ENCODE peak calls at places on chromosomes 4 and X, in six cellular contexts. One of them, this sample, is unnamed.

GRCh38 chr4:25792200-25792791 is 70.5 kb downstream of the SEL1L3 start:
- DNase-seq in mesenchymal stem cell: no peak
- DNase-seq in mesendoderm: peak; percentile 68
- DNase-seq in H1: no peak
- DNase-seq in IMR-90: no peak
- DNase-seq in H9: peak; percentile 68
- DNase-seq in this sample: no peak

GRCh38 chr4:1208266-1208961 is 36.0 kb upstream of the SPON2 start:
- DNase-seq in IMR-90: no peak
- DNase-seq in mesenchymal stem cell: no peak
- DNase-seq in mesendoderm: no peak
- DNase-seq in H1: no peak
- DNase-seq in H9: no peak
- DNase-seq in this sample: no peak

GRCh38 chrX:122572461-122572860 is 611.6 kb upstream of the GRIA3 start:
- DNase-seq in mesenchymal stem cell: no peak
- DNase-seq in H1: no peak
- DNase-seq in IMR-90: peak; percentile 4
- DNase-seq in H9: no peak
- DNase-seq in mesendoderm: no peak
- DNase-seq in this sample: no peak

GRCh38 chr4:24395937-24396336 is 188.4 kb downstream of the DHX15 start:
- DNase-seq in mesendoderm: no peak
- DNase-seq in IMR-90: no peak
- DNase-seq in mesenchymal stem cell: no peak
- DNase-seq in H1: no peak
- DNase-seq in H9: peak; percentile 45
- DNase-seq in this sample: no peak

GRCh38 chr4:127782275-127783025 is at the start of gene HSPA4L:
- DNase-seq in H9: no peak
- DNase-seq in mesenchymal stem cell: peak; percentile 85
- DNase-seq in H1: no peak
- DNase-seq in mesendoderm: peak; percentile 71
- DNase-seq in IMR-90: peak; percentile 45
- DNase-seq in this sample: peak; percentile 32

GRCh38 chr4:95428216-95429085 is 120.3 kb downstream of the UNC5C start:
- DNase-seq in IMR-90: no peak
- DNase-seq in mesenchymal stem cell: peak; percentile 73
- DNase-seq in H1: no peak
- DNase-seq in mesendoderm: no peak
- DNase-seq in H9: no peak
- DNase-seq in this sample: peak; percentile 36

GRCh38 chrX:16081357-16081756 is 42.0 kb upstream of the GRPR start:
- DNase-seq in H1: no peak
- DNase-seq in IMR-90: no peak
- DNase-seq in mesenchymal stem cell: no peak
- DNase-seq in H9: no peak
- DNase-seq in mesendoderm: no peak
- DNase-seq in this sample: no peak

GRCh38 chrX:103157511-103158316 is 57.2 kb upstream of the BEX4 start:
- DNase-seq in H9: no peak
- DNase-seq in mesenchymal stem cell: peak; percentile 29
- DNase-seq in mesendoderm: peak; percentile 49
- DNase-seq in H1: no peak
- DNase-seq in IMR-90: peak; percentile 27
- DNase-seq in this sample: no peak

GRCh38 chr4:88062311-88062710 is 54.9 kb downstream of the PKD2 start:
- DNase-seq in H1: no peak
- DNase-seq in H9: no peak
- DNase-seq in IMR-90: no peak
- DNase-seq in mesendoderm: no peak
- DNase-seq in mesenchymal stem cell: no peak
- DNase-seq in this sample: no peak

GRCh38 chr4:165635261-165635838 is 237.7 kb upstream of the TLL1 start:
- DNase-seq in IMR-90: no peak
- DNase-seq in mesenchymal stem cell: no peak
- DNase-seq in H1: no peak
- DNase-seq in mesendoderm: no peak
- DNase-seq in H9: no peak
- DNase-seq in this sample: no peak

GRCh38 chr4:121696140-121696640 is 590 bp downstream of the ANXA5 start:
- DNase-seq in H9: no peak
- DNase-seq in mesenchymal stem cell: peak; percentile 89
- DNase-seq in H1: no peak
- DNase-seq in IMR-90: peak; percentile 85
- DNase-seq in mesendoderm: peak; percentile 57
- DNase-seq in this sample: no peak

GRCh38 chrX:86047174-86047991 is at the start of gene CHM:
- DNase-seq in mesenchymal stem cell: peak; percentile 86
- DNase-seq in IMR-90: peak; percentile 84
- DNase-seq in H1: no peak
- DNase-seq in H9: peak; percentile 67
- DNase-seq in mesendoderm: peak; percentile 90
- DNase-seq in this sample: peak; percentile 50

GRCh38 chrX:143648705-143649104 is 12.8 kb upstream of the SLITRK4 start:
- DNase-seq in H9: peak; percentile 30
- DNase-seq in H1: no peak
- DNase-seq in mesenchymal stem cell: peak; percentile 17
- DNase-seq in mesendoderm: peak; percentile 62
- DNase-seq in IMR-90: no peak
- DNase-seq in this sample: no peak

GRCh38 chr4:147355849-147356248 is 125.0 kb upstream of the EDNRA start:
- DNase-seq in IMR-90: peak; percentile 97
- DNase-seq in mesendoderm: no peak
- DNase-seq in mesenchymal stem cell: peak; percentile 81
- DNase-seq in H1: no peak
- DNase-seq in H9: no peak
- DNase-seq in this sample: no peak

GRCh38 chrX:23954396-23954795 is 46.6 kb downstream of the CXorf58 start:
- DNase-seq in H9: no peak
- DNase-seq in IMR-90: no peak
- DNase-seq in mesendoderm: peak; percentile 48
- DNase-seq in H1: no peak
- DNase-seq in mesenchymal stem cell: no peak
- DNase-seq in this sample: no peak

GRCh38 chrX:135951291-135951690 is 22.5 kb downstream of the MMGT1 start:
- DNase-seq in mesenchymal stem cell: no peak
- DNase-seq in H1: no peak
- DNase-seq in IMR-90: no peak
- DNase-seq in H9: no peak
- DNase-seq in mesendoderm: no peak
- DNase-seq in this sample: no peak

GRCh38 chr4:108693211-108693610 is 42.8 kb downstream of the OSTC start:
- DNase-seq in H1: no peak
- DNase-seq in H9: no peak
- DNase-seq in mesenchymal stem cell: no peak
- DNase-seq in IMR-90: no peak
- DNase-seq in mesendoderm: no peak
- DNase-seq in this sample: no peak

GRCh38 chr4:26978387-26979071 is 117.9 kb downstream of the STIM2 start:
- DNase-seq in H1: no peak
- DNase-seq in mesenchymal stem cell: no peak
- DNase-seq in mesendoderm: no peak
- DNase-seq in H9: no peak
- DNase-seq in IMR-90: no peak
- DNase-seq in this sample: no peak

GRCh38 chr4:78829296-78829695 is 53.1 kb downstream of the BMP2K start:
- DNase-seq in IMR-90: peak; percentile 67
- DNase-seq in mesenchymal stem cell: no peak
- DNase-seq in H9: no peak
- DNase-seq in mesendoderm: no peak
- DNase-seq in H1: no peak
- DNase-seq in this sample: no peak

GRCh38 chrX:30971761-30972603 is 82.9 kb upstream of the TAB3 start:
- DNase-seq in IMR-90: peak; percentile 45
- DNase-seq in H9: peak; percentile 42
- DNase-seq in mesenchymal stem cell: peak; percentile 29
- DNase-seq in mesendoderm: peak; percentile 59
- DNase-seq in H1: peak; percentile 1
- DNase-seq in this sample: peak; percentile 9

GRCh38 chrX:149830192-149830873 is 48.6 kb downstream of the MAGEA9 start:
- DNase-seq in H9: peak; percentile 79
- DNase-seq in mesenchymal stem cell: peak; percentile 47
- DNase-seq in mesendoderm: peak; percentile 92
- DNase-seq in H1: no peak
- DNase-seq in IMR-90: peak; percentile 17
- DNase-seq in this sample: peak; percentile 45

GRCh38 chrX:3950373-3950772 is 236.9 kb upstream of the PRKX start:
- DNase-seq in H1: no peak
- DNase-seq in mesendoderm: no peak
- DNase-seq in mesenchymal stem cell: no peak
- DNase-seq in IMR-90: no peak
- DNase-seq in H9: no peak
- DNase-seq in this sample: no peak

GRCh38 chrX:147485207-147485606 is 426.5 kb upstream of the FMR1 start:
- DNase-seq in mesendoderm: no peak
- DNase-seq in H9: no peak
- DNase-seq in IMR-90: no peak
- DNase-seq in mesenchymal stem cell: no peak
- DNase-seq in H1: no peak
- DNase-seq in this sample: no peak

GRCh38 chr4:162061214-162061613 is 102.6 kb downstream of the FSTL5 start:
- DNase-seq in mesendoderm: peak; percentile 85
- DNase-seq in mesenchymal stem cell: peak; percentile 66
- DNase-seq in IMR-90: no peak
- DNase-seq in H1: peak; percentile 23
- DNase-seq in H9: peak; percentile 34
- DNase-seq in this sample: peak; percentile 32

GRCh38 chrX:81003491-81004185 is 194.0 kb upstream of the BRWD3 start:
- DNase-seq in mesenchymal stem cell: no peak
- DNase-seq in H1: no peak
- DNase-seq in H9: no peak
- DNase-seq in IMR-90: no peak
- DNase-seq in mesendoderm: no peak
- DNase-seq in this sample: no peak

GRCh38 chr4:123651536-123652175 is 255.1 kb downstream of the SPRY1 start:
- DNase-seq in H1: no peak
- DNase-seq in mesendoderm: no peak
- DNase-seq in IMR-90: no peak
- DNase-seq in mesenchymal stem cell: no peak
- DNase-seq in H9: no peak
- DNase-seq in this sample: no peak

GRCh38 chr4:40842725-40843401 is 93.1 kb downstream of the NSUN7 start:
- DNase-seq in mesendoderm: peak; percentile 45
- DNase-seq in IMR-90: peak; percentile 6
- DNase-seq in H9: no peak
- DNase-seq in mesenchymal stem cell: peak; percentile 51
- DNase-seq in H1: no peak
- DNase-seq in this sample: no peak

GRCh38 chr4:141833209-141833608 is 196.8 kb downstream of the IL15 start:
- DNase-seq in mesendoderm: no peak
- DNase-seq in IMR-90: no peak
- DNase-seq in H1: no peak
- DNase-seq in mesenchymal stem cell: no peak
- DNase-seq in H9: no peak
- DNase-seq in this sample: no peak

GRCh38 chrX:48939417-48940228 is 17.8 kb downstream of the OTUD5 start:
- DNase-seq in H1: no peak
- DNase-seq in mesendoderm: no peak
- DNase-seq in mesenchymal stem cell: no peak
- DNase-seq in H9: no peak
- DNase-seq in IMR-90: no peak
- DNase-seq in this sample: no peak

GRCh38 chrX:30713061-30713525 is 59.9 kb downstream of the GK start:
- DNase-seq in H9: peak; percentile 43
- DNase-seq in mesenchymal stem cell: peak; percentile 61
- DNase-seq in IMR-90: peak; percentile 65
- DNase-seq in H1: peak; percentile 0
- DNase-seq in mesendoderm: peak; percentile 60
- DNase-seq in this sample: peak; percentile 3

GRCh38 chrX:46554942-46555341 is 9.7 kb upstream of the ZNF674 start:
- DNase-seq in IMR-90: peak; percentile 58
- DNase-seq in H1: no peak
- DNase-seq in mesendoderm: no peak
- DNase-seq in mesenchymal stem cell: peak; percentile 36
- DNase-seq in H9: no peak
- DNase-seq in this sample: no peak

GRCh38 chrX:153723351-153724251 is 586 bp downstream of the BCAP31 start:
- DNase-seq in H9: peak; percentile 50
- DNase-seq in IMR-90: peak; percentile 37
- DNase-seq in mesenchymal stem cell: peak; percentile 61
- DNase-seq in H1: no peak
- DNase-seq in mesendoderm: peak; percentile 67
- DNase-seq in this sample: peak; percentile 42
- H2AK5ac ChIP-seq in H9: no peak overlapping the region
- H2AK5ac ChIP-seq in IMR-90: peak overlapping the region; percentile 47
- H2AK5ac ChIP-seq in mesenchymal stem cell: no peak overlapping the region
- H2AK5ac ChIP-seq in H1: peak overlapping the region; percentile 24
- H2AK5ac ChIP-seq in mesendoderm: no peak overlapping the region
- H2AK5ac ChIP-seq in this sample: no peak overlapping the region

DNA sequence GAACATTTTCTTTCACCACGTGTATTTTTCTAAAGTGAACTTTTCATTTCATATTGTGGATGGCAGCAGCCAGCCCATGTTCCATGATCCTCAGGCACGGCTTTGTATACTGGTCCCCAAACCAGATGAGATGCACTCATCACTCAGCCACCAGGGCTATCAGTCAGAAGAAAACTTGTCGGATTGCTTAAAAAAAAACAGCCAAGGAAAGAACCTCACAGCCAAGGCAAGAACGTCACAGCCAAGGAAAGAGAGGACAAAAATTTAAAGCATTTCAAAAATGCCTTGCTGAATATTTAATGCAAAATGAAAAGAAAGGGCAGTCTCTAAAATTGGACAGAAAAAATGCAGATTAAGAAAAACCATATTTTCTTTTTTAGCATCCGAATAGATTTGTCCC is 333.3 kb downstream of the PDGFC start:
- DNase-seq in mesendoderm: peak; percentile 40
- DNase-seq in mesenchymal stem cell: no peak
- DNase-seq in H1: no peak
- DNase-seq in H9: no peak
- DNase-seq in IMR-90: peak; percentile 53
- DNase-seq in this sample: no peak
- H2BK15ac ChIP-seq in mesendoderm: no peak overlapping the region
- H2BK15ac ChIP-seq in mesenchymal stem cell: no peak overlapping the region
- H2BK15ac ChIP-seq in H1: no peak overlapping the region
- H2BK15ac ChIP-seq in H9: no peak overlapping the region
- H2BK15ac ChIP-seq in IMR-90: no peak overlapping the region
- H2BK15ac ChIP-seq in this sample: no peak overlapping the region

GRCh38 chrX:35787867-35788266 is 10.3 kb upstream of the MAGEB16 start:
- DNase-seq in H9: no peak
- DNase-seq in mesendoderm: peak; percentile 53
- DNase-seq in IMR-90: no peak
- DNase-seq in H1: no peak
- DNase-seq in mesenchymal stem cell: no peak
- DNase-seq in this sample: no peak
- H2AK5ac ChIP-seq in H9: no peak overlapping the region
- H2AK5ac ChIP-seq in mesendoderm: no peak overlapping the region
- H2AK5ac ChIP-seq in IMR-90: no peak overlapping the region
- H2AK5ac ChIP-seq in H1: no peak overlapping the region
- H2AK5ac ChIP-seq in mesenchymal stem cell: no peak overlapping the region
- H2AK5ac ChIP-seq in this sample: no peak overlapping the region

DNA sequence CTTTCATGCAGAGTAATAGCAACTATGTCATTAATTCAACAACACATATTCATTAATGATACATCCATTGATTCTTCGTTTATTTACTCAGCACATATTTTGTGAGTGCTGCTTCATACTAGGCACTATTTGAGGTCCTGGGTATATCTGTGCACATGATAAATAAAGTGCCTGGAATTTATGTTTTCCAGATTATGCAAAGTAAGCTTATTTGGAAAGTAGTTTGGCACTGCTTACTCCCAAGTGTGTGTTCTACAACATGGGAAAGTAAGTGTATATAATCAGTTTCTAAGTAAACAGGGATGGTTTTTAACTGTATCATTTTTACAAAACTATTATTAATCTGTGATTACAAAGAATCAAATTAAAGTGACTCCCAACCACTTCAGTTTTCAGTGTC is 16.8 kb upstream of the EPGN start:
- DNase-seq in mesenchymal stem cell: no peak
- DNase-seq in mesendoderm: no peak
- DNase-seq in H1: no peak
- DNase-seq in H9: no peak
- DNase-seq in IMR-90: no peak
- DNase-seq in this sample: no peak
- H2BK15ac ChIP-seq in mesenchymal stem cell: no peak overlapping the region
- H2BK15ac ChIP-seq in mesendoderm: no peak overlapping the region
- H2BK15ac ChIP-seq in H1: no peak overlapping the region
- H2BK15ac ChIP-seq in H9: no peak overlapping the region
- H2BK15ac ChIP-seq in IMR-90: no peak overlapping the region
- H2BK15ac ChIP-seq in this sample: no peak overlapping the region